ENCODE peak calls at places on chromosomes 16 and 17, in ten cellular contexts. V is transverse colon, A is gastrocnemius medialis, E is heart left ventricle, R is esophagus muscularis mucosa, Q is body of pancreas, Y is NB4, D is spleen, F is breast epithelium, H is Peyer's patch. W is an unnamed sample.

GRCh38 chr17:82483836-82484235 is 25.3 kb downstream of the NARF start:
- DNase-seq in V (peak; percentile 75), A (no peak), E (no peak), R (no peak), Q (no peak), Y (no peak), D (no peak), F (no peak), H (no peak), W (no peak)

GRCh38 chr16:81530296-81530721 is 85.7 kb downstream of the CMIP start:
- DNase-seq in V (no peak), A (no peak), E (no peak), R (no peak), Q (no peak), Y (no peak), D (peak; percentile 30), F (peak; percentile 63), H (no peak), W (no peak)

GRCh38 chr17:76562734-76563148 is 22.9 kb downstream of the PRCD start:
- DNase-seq in V (no peak), A (peak; percentile 54), E (peak; percentile 59), R (no peak), Q (no peak), Y (peak; percentile 25), D (no peak), F (no peak), H (no peak), W (peak; percentile 61)

GRCh38 chr16:82044585-82044911 is 9.5 kb downstream of the HSD17B2 start:
- DNase-seq in V (no peak), A (no peak), E (no peak), R (no peak), Q (no peak), Y (no peak), D (no peak), F (no peak), H (no peak), W (no peak)

GRCh38 chr17:63834431-63835166 is 7.1 kb upstream of the FTSJ3 start:
- DNase-seq in V (no peak), A (no peak), E (no peak), R (no peak), Q (peak; percentile 77), Y (peak; percentile 87), D (peak; percentile 83), F (no peak), H (peak; percentile 54), W (peak; percentile 55)

GRCh38 chr16:57268804-57269800 is 15.4 kb downstream of the PLLP start:
- DNase-seq in V (peak; percentile 88), A (no peak), E (peak; percentile 88), R (no peak), Q (peak; percentile 91), Y (no peak), D (no peak), F (no peak), H (no peak), W (no peak)

GRCh38 chr16:9597967-9598730 is 506.7 kb downstream of the HAPSTR1 start:
- DNase-seq in V (no peak), A (no peak), E (no peak), R (no peak), Q (no peak), Y (no peak), D (no peak), F (no peak), H (no peak), W (no peak)

GRCh38 chr17:538096-538973 is 176.3 kb downstream of the VPS53 start:
- DNase-seq in V (no peak), A (no peak), E (no peak), R (no peak), Q (no peak), Y (peak; percentile 61), D (no peak), F (no peak), H (no peak), W (no peak)

GRCh38 chr17:50799582-50799981 is 32.3 kb upstream of the ANKRD40CL start:
- DNase-seq in V (no peak), A (no peak), E (no peak), R (no peak), Q (no peak), Y (no peak), D (no peak), F (no peak), H (no peak), W (no peak)

GRCh38 chr17:12620200-12620720 is 45.4 kb upstream of the MYOCD start:
- DNase-seq in V (no peak), A (no peak), E (no peak), R (no peak), Q (no peak), Y (no peak), D (no peak), F (no peak), H (no peak), W (no peak)

GRCh38 chr17:45645330-45645729 is 138.8 kb upstream of the CRHR1 start:
- DNase-seq in V (no peak), A (no peak), E (no peak), R (no peak), Q (no peak), Y (no peak), D (no peak), F (no peak), H (no peak), W (no peak)

GRCh38 chr16:64711596-64711995 is 410.3 kb downstream of the CDH11 start:
- DNase-seq in V (no peak), A (no peak), E (no peak), R (no peak), Q (no peak), Y (no peak), D (no peak), F (no peak), H (no peak), W (no peak)

GRCh38 chr16:87952751-87953150 is 1.5 kb downstream of the BANP start:
- DNase-seq in V (no peak), A (no peak), E (no peak), R (no peak), Q (no peak), Y (no peak), D (no peak), F (no peak), H (no peak), W (no peak)

GRCh38 chr16:87951550-87952538 is 610 bp downstream of the BANP start:
- DNase-seq in V (peak; percentile 35), A (no peak), E (no peak), R (no peak), Q (no peak), Y (peak; percentile 58), D (no peak), F (no peak), H (no peak), W (peak; percentile 15)

GRCh38 chr16:87949071-87949744 is 2.0 kb upstream of the BANP start:
- DNase-seq in V (peak; percentile 41), A (no peak), E (no peak), R (no peak), Q (no peak), Y (no peak), D (no peak), F (no peak), H (peak; percentile 68), W (no peak)

GRCh38 chr16:87948735-87949070 is 2.5 kb upstream of the BANP start:
- DNase-seq in V (no peak), A (no peak), E (no peak), R (no peak), Q (no peak), Y (no peak), D (no peak), F (no peak), H (no peak), W (no peak)

GRCh38 chr16:87950765-87951549 is at the start of gene BANP:
- DNase-seq in V (peak; percentile 98), A (peak; percentile 98), E (peak; percentile 100), R (peak; percentile 98), Q (peak; percentile 99), Y (peak; percentile 100), D (peak; percentile 100), F (peak; percentile 99), H (peak; percentile 99), W (peak; percentile 100)
- TF ChIP-seq POLR2A in V (peak; percentile 47), A (no peak), E (peak; percentile 73), R (no peak), Q (no peak), Y (no peak), D (no peak), F (no peak), H (peak; percentile 51), W (no peak)

DNA sequence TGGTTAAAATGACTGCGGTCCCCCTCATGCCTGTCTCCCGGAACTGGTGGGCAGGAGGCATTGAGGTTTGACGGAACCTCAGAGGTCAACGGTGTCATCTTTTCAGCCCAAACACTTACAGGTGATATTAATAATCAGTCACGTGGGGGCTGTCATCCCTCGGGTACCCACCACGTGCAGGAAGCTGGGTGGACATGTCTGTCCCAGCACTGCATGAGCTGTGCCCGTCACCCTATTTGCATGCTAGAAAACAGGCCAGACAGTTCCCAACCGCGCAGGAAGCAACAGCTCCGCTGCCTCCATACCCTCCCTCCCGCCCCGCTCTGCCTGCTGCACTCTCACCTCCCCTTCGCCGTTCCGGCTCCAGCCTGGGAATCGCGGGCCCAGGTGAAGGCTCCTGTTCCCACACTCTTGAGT is 1.4 kb downstream of the SYNGR3 start:
- DNase-seq in V (peak; percentile 79), A (no peak), E (no peak), R (no peak), Q (no peak), Y (peak; percentile 68), D (peak; percentile 90), F (no peak), H (peak; percentile 93), W (no peak)
- TF ChIP-seq POLR2A in V (no peak), A (no peak), E (no peak), R (no peak), Q (no peak), Y (no peak), D (peak; percentile 6), F (no peak), H (no peak), W (no peak)

GRCh38 chr17:62017912-62018311 is 47.2 kb downstream of the MED13 start:
- DNase-seq in V (no peak), A (no peak), E (no peak), R (no peak), Q (no peak), Y (no peak), D (no peak), F (no peak), H (no peak), W (peak; percentile 9)
- TF ChIP-seq POLR2A in V (no peak), A (no peak), E (no peak), R (no peak), Q (no peak), Y (no peak), D (no peak), F (no peak), H (no peak), W (no peak)

DNA sequence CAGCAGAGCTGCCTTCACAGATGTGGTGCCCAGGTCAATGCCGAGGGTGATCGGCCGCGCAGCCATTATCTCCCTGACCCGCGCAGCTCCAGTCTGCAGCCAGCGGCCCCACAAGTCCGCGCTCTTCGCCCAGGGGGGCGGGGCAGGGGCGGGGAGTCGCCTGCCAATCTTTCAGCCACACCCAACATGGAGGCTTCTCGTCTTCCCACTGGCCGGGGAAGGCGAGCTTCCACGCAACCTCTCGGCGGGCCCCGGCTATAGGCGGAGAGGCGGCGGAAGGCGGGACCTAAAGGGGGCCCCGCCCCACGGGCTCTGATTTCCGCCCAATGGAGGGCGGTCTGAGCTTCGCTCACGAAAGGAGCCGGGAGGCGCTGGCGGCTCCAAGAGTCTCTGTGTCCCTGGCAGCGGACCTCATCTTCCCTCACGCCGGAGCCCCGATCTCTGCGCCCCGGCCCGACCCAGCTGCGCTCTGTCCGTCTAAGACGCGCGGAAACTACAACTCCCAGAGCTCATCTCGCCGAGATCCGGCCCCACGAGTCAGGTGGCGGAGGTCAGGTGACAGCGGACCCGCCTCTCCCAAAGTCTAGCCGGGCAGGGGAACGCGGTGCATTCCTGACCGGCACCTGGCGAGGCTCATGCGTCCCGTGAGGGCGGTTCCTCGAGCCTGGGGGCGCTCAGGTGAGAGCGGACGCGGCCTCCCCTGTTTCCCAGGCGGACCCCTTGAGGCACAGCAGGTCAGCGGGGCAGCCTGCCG is at the start of the genes CTNS and SHPK:
- DNase-seq in V (peak; percentile 97), A (peak; percentile 96), E (peak; percentile 98), R (peak; percentile 99), Q (peak; percentile 98), Y (peak; percentile 93), D (peak; percentile 98), F (peak; percentile 96), H (peak; percentile 96), W (peak; percentile 98)
- TF ChIP-seq POLR2A in V (peak; percentile 77), A (peak; percentile 79), E (peak; percentile 76), R (peak; percentile 30), Q (peak; percentile 79), Y (peak; percentile 61), D (no peak), F (no peak), H (peak; percentile 61), W (peak; percentile 91)